ENCODE peak calls at places on chromosomes 16 and 17, in seven cellular contexts. G, C, B, F, H, S and E are unnamed samples.

GRCh38 chr16:12062343-12063003 is 85.9 kb downstream of the SNX29 start:
- DNase-seq in S (no peak), C (no peak), F (no peak), B (no peak), H (peak; percentile 95), G (peak; percentile 90), E (peak; percentile 65)

GRCh38 chr17:81334419-81334896 is 39.4 kb upstream of the SLC38A10 start:
- DNase-seq in B (no peak), G (no peak), F (no peak), H (peak; percentile 43), S (no peak), C (no peak), E (no peak)

GRCh38 chr17:15479697-15480096 is 12.3 kb upstream of the CDRT4 start:
- DNase-seq in C (no peak), F (no peak), G (no peak), H (no peak), B (no peak), S (no peak), E (no peak)

GRCh38 chr16:87608400-87608985 is 6.2 kb downstream of the JPH3 start:
- DNase-seq in C (peak; percentile 40), B (peak; percentile 87), F (peak; percentile 89), H (peak; percentile 74), G (peak; percentile 58), S (peak; percentile 23), E (peak; percentile 71)

GRCh38 chr17:19686400-19687090 is 29.8 kb downstream of the SLC47A2 start:
- DNase-seq in C (no peak), H (no peak), G (no peak), S (no peak), B (no peak), F (no peak), E (no peak)

GRCh38 chr16:73420244-73421040 is 372.5 kb upstream of the ZFHX3 start:
- DNase-seq in G (no peak), H (no peak), F (no peak), B (no peak), S (no peak), C (no peak), E (no peak)

GRCh38 chr17:57867126-57867525 is 17.3 kb upstream of the MRPS23 start:
- DNase-seq in F (no peak), S (no peak), C (no peak), G (no peak), B (no peak), H (no peak), E (no peak)

GRCh38 chr17:81157848-81158687 is 7.2 kb upstream of the PVALEF start:
- DNase-seq in B (no peak), G (peak; percentile 7), S (no peak), H (no peak), C (no peak), F (no peak), E (no peak)

GRCh38 chr17:53193044-53193443 is 629.7 kb upstream of the KIF2B start:
- DNase-seq in H (no peak), G (no peak), S (no peak), B (no peak), F (no peak), C (no peak), E (no peak)

GRCh38 chr16:785563-786535 is 2.3 kb downstream of the RPUSD1 start:
- DNase-seq in F (peak; percentile 93), B (peak; percentile 89), C (peak; percentile 42), H (peak; percentile 75), S (peak; percentile 64), G (peak; percentile 71), E (peak; percentile 31)

GRCh38 chr16:19831678-19832077 is 53.0 kb downstream of the GPRC5B start:
- DNase-seq in C (no peak), B (no peak), H (no peak), F (no peak), S (no peak), G (no peak), E (no peak)

GRCh38 chr16:84614075-84614474 is 3.8 kb downstream of the COTL1 start:
- DNase-seq in G (no peak), C (no peak), S (no peak), B (no peak), H (no peak), F (no peak), E (no peak)

DNA sequence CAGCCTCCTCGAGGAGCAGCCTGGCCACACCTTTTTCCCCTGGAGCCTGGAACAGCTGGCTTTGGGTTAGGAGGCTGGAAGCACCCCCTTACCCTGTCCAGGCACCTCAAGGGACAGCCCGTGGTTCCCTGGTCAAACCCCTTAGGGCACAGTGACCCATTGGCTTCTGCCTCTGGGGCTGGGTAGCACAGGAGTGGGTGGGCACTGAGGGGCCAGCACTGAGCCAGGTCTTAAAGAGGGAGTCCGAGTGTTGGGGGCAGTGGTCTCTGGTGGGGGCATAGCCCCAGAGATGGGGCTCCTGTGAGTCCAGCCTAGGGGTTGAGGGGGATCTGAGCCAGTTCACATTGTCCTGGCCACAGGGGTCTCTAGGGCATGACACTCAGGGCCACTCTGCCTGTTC is 15.4 kb downstream of the OTOP3 start:
- DNase-seq in F (no peak), C (no peak), H (no peak), G (no peak), S (no peak), B (no peak), E (no peak)
- H3K27me3 ChIP-seq in F (no peaks in the 10 kb centered on the region), C (no peaks in the 10 kb centered on the region), H (no peaks in the 10 kb centered on the region), G (peaks cover 35% of the 10 kb centered on the region), S (no peaks in the 10 kb centered on the region), B (no peaks in the 10 kb centered on the region), E (peaks cover 7% of the 10 kb centered on the region)

GRCh38 chr16:1863681-1864460 is 8.1 kb downstream of the MEIOB start:
- DNase-seq in B (peak; percentile 38), S (no peak), C (no peak), H (no peak), G (no peak), F (peak; percentile 49), E (no peak)
- H3K27me3 ChIP-seq in B (peaks cover 73% of the 10 kb centered on the region), S (no peaks in the 10 kb centered on the region), C (peaks cover 9% of the 10 kb centered on the region), H (no peaks in the 10 kb centered on the region), G (peaks cover 50% of the 10 kb centered on the region), F (no peaks in the 10 kb centered on the region), E (peaks cover 14% of the 10 kb centered on the region)

GRCh38 chr17:79531191-79531590 is 79.7 kb downstream of the RBFOX3 start:
- DNase-seq in S (no peak), G (no peak), C (no peak), F (no peak), B (no peak), H (peak; percentile 14), E (no peak)
- H3K27me3 ChIP-seq in S (peaks cover 9% of the 10 kb centered on the region), G (peaks cover 77% of the 10 kb centered on the region), C (no peaks in the 10 kb centered on the region), F (no peaks in the 10 kb centered on the region), B (no peaks in the 10 kb centered on the region), H (no peaks in the 10 kb centered on the region), E (peaks cover 48% of the 10 kb centered on the region)

DNA sequence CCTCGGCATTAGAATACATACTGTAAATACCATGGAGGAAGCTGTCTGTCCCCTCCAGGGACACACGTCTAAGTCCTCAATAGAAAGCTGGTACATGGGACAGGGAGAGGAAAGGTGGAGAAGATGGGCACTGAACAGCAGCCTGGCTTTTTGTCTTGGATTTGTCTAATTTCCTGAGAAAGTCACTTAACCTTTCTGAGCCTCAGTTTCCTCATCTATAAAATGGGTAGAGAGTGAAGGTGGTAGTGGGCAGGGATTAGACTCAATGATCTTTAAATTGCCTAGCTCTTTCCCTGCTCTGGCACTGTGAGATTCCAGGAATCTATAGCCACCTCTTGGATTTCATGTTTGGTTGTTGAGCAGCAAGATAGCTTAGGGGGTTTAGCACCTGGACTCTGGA is 96.2 kb downstream of the ASIC2 start:
- DNase-seq in S (no peak), F (no peak), B (no peak), H (no peak), C (no peak), G (no peak), E (no peak)
- H3K27me3 ChIP-seq in S (peaks cover 4% of the 10 kb centered on the region), F (peaks cover 80% of the 10 kb centered on the region), B (peaks cover 73% of the 10 kb centered on the region), H (no peaks in the 10 kb centered on the region), C (no peaks in the 10 kb centered on the region), G (no peaks in the 10 kb centered on the region), E (no peaks in the 10 kb centered on the region)

GRCh38 chr16:27356794-27357193 is 43.0 kb downstream of the IL4R start:
- DNase-seq in B (no peak), G (no peak), S (no peak), F (no peak), H (no peak), C (no peak), E (no peak)
- H3K27me3 ChIP-seq in B (no peaks in the 10 kb centered on the region), G (no peaks in the 10 kb centered on the region), S (no peaks in the 10 kb centered on the region), F (no peaks in the 10 kb centered on the region), H (no peaks in the 10 kb centered on the region), C (no peaks in the 10 kb centered on the region), E (no peaks in the 10 kb centered on the region)

GRCh38 chr16:54927125-54928015 is 3.3 kb upstream of the IRX5 start:
- DNase-seq in F (no peak), G (no peak), H (no peak), S (no peak), C (no peak), B (no peak), E (no peak)
- H3K27me3 ChIP-seq in F (peaks cover 71% of the 10 kb centered on the region), G (peaks cover 22% of the 10 kb centered on the region), H (no peaks in the 10 kb centered on the region), S (peaks cover 81% of the 10 kb centered on the region), C (peaks cover 47% of the 10 kb centered on the region), B (peaks cover 36% of the 10 kb centered on the region), E (peaks cover 92% of the 10 kb centered on the region)